ENCODE peak calls at places on chromosomes 3 and 15, in seven cellular contexts. V is GDM1, G is astrocyte of the spinal cord, Y is GM12865, N is foreskin fibroblast, Q is EL, B is coronary artery. M is an unnamed sample.

GRCh38 chr3:14680115-14680514 is 5.2 kb downstream of the C3orf20 start:
- DNase-seq in V (no peak), G (no peak), Y (no peak), N (no peak), Q (no peak), B (no peak), M (no peak)

GRCh38 chr3:150314248-150315027 is 93.7 kb upstream of the TSC22D2 start:
- DNase-seq in V (no peak), G (no peak), Y (no peak), N (no peak), Q (no peak), B (no peak), M (no peak)

GRCh38 chr3:192417012-192417411 is 310.3 kb downstream of the FGF12 start:
- DNase-seq in V (no peak), G (no peak), Y (no peak), N (no peak), Q (no peak), B (no peak), M (no peak)

GRCh38 chr15:70535071-70535954 is 228.0 kb downstream of the UACA start:
- DNase-seq in V (peak), G (no peak), Y (peak), N (no peak), Q (no peak), B (peak), M (peak)

GRCh38 chr15:39578851-39579486 is 1.9 kb upstream of the THBS1 start:
- DNase-seq in V (no peak), G (peak), Y (no peak), N (peak), Q (peak), B (no peak), M (no peak)

GRCh38 chr3:126344380-126345041 is 12.7 kb downstream of the KLF15 start:
- DNase-seq in V (no peak), G (no peak), Y (no peak), N (no peak), Q (no peak), B (peak), M (no peak)

GRCh38 chr15:98614681-98615080 is 33.7 kb upstream of the IGF1R start:
- DNase-seq in V (no peak), G (no peak), Y (no peak), N (no peak), Q (no peak), B (no peak), M (no peak)

GRCh38 chr3:191388823-191389222 is 58.5 kb upstream of the UTS2B start:
- DNase-seq in V (no peak), G (no peak), Y (no peak), N (no peak), Q (no peak), B (no peak), M (no peak)

GRCh38 chr15:85646538-85647091 is 148.1 kb downstream of the KLHL25 start:
- DNase-seq in V (no peak), G (peak), Y (peak), N (peak), Q (peak), B (no peak), M (no peak)

GRCh38 chr15:72907733-72908132 is 124.2 kb upstream of the ADPGK start:
- DNase-seq in V (no peak), G (no peak), Y (no peak), N (no peak), Q (no peak), B (no peak), M (no peak)

GRCh38 chr3:65479967-65480366 is 558.8 kb downstream of the MAGI1 start:
- DNase-seq in V (no peak), G (peak), Y (no peak), N (no peak), Q (no peak), B (no peak), M (no peak)

GRCh38 chr15:90869601-90870353 is 1.4 kb downstream of the FURIN start:
- DNase-seq in V (peak), G (peak), Y (peak), N (peak), Q (peak), B (peak), M (peak)

GRCh38 chr3:43691120-43692002 is 623 bp downstream of the ABHD5 start:
- DNase-seq in V (no peak), G (peak), Y (peak), N (peak), Q (peak), B (peak), M (peak)

GRCh38 chr15:76153241-76154197 is 93.7 kb downstream of the TMEM266 start:
- DNase-seq in V (no peak), G (no peak), Y (no peak), N (no peak), Q (no peak), B (no peak), M (no peak)

GRCh38 chr15:55552926-55553325 is 35.2 kb downstream of the PYGO1 start:
- DNase-seq in V (no peak), G (peak), Y (peak), N (peak), Q (peak), B (peak), M (no peak)

GRCh38 chr3:197508051-197508451 is 47.7 kb downstream of the BDH1 start:
- DNase-seq in V (no peak), G (no peak), Y (no peak), N (no peak), Q (no peak), B (no peak), M (no peak)

GRCh38 chr3:58072046-58072445 is 63.8 kb downstream of the FLNB start:
- DNase-seq in V (no peak), G (peak), Y (no peak), N (no peak), Q (peak), B (no peak), M (no peak)

GRCh38 chr3:150765949-150766720 is 3.2 kb upstream of the SIAH2 start:
- DNase-seq in V (no peak), G (peak), Y (peak), N (peak), Q (peak), B (no peak), M (no peak)

GRCh38 chr3:8442993-8443670 is 58.5 kb upstream of the LMCD1 start:
- DNase-seq in V (no peak), G (peak), Y (no peak), N (no peak), Q (no peak), B (no peak), M (no peak)

GRCh38 chr3:30659270-30660127 is 53.1 kb downstream of the TGFBR2 start:
- DNase-seq in V (no peak), G (peak), Y (no peak), N (peak), Q (peak), B (no peak), M (no peak)

GRCh38 chr3:65497846-65498245 is 540.9 kb downstream of the MAGI1 start:
- DNase-seq in V (no peak), G (no peak), Y (no peak), N (peak), Q (no peak), B (no peak), M (no peak)

GRCh38 chr3:47266709-47267489 is 15.7 kb downstream of the KIF9 start:
- DNase-seq in V (peak), G (peak), Y (peak), N (peak), Q (peak), B (peak), M (peak)